ENCODE peak calls at places on chromosomes 4 and X, in five cellular contexts. V, L, G, K and M are unnamed samples.

GRCh38 chrX:45758319-45758718 is 557.6 kb upstream of the DIPK2B start:
- DNase-seq in V (peak), L (peak), G (peak), K (no peak), M (peak)

GRCh38 chrX:9135901-9136510 is 102.1 kb upstream of the FAM9B start:
- DNase-seq in V (no peak), L (peak), G (no peak), K (no peak), M (no peak)

GRCh38 chr4:18691431-18692200 is 670.1 kb upstream of the LCORL start:
- DNase-seq in V (no peak), L (no peak), G (no peak), K (no peak), M (no peak)

GRCh38 chr4:1508161-1509160 is 102.2 kb upstream of the NKX1-1 start:
- DNase-seq in V (no peak), L (no peak), G (no peak), K (no peak), M (peak)

GRCh38 chr4:34417160-34417559 is 1827.2 kb downstream of the ARAP2 start:
- DNase-seq in V (no peak), L (no peak), G (no peak), K (no peak), M (no peak)

GRCh38 chr4:2042207-2042946 is 16.8 kb upstream of the NAT8L start:
- DNase-seq in V (peak), L (no peak), G (peak), K (peak), M (peak)

GRCh38 chr4:108172231-108172779 is 3.6 kb upstream of the LEF1 start:
- DNase-seq in V (peak), L (no peak), G (peak), K (no peak), M (peak)

GRCh38 chr4:40240040-40240653 is 43.3 kb downstream of the RHOH start:
- DNase-seq in V (peak), L (peak), G (no peak), K (no peak), M (no peak)

GRCh38 chr4:86358176-86358701 is 1.6 kb downstream of the MAPK10 start:
- DNase-seq in V (no peak), L (peak), G (no peak), K (no peak), M (no peak)

GRCh38 chr4:83125738-83126141 is 11.2 kb upstream of the PLAC8 start:
- DNase-seq in V (no peak), L (no peak), G (peak), K (peak), M (no peak)

GRCh38 chr4:154417358-154417673 is 74.3 kb downstream of the DCHS2 start:
- DNase-seq in V (no peak), L (no peak), G (no peak), K (no peak), M (no peak)

GRCh38 chr4:100428051-100428450 is 89.8 kb downstream of the EMCN start:
- DNase-seq in V (peak), L (peak), G (no peak), K (no peak), M (peak)